ENCODE peak calls at places on chromosomes 5 and 9, in five cellular contexts. V is breast epithelium, G is GM12891, X is H1, U is transverse colon. A is an unnamed sample.
A peak's percentile ranks its signal among the peaks of the same experiment; 100 is the strongest.

GRCh38 chr5:114070093-114070722 is 291.7 kb upstream of the KCNN2 start:
- DNase-seq in U (no peak), V (no peak), G (no peak), X (no peak), A (no peak)

GRCh38 chr5:167063788-167064187 is 1227.7 kb upstream of the WWC1 start:
- DNase-seq in G (no peak), U (no peak), V (no peak), X (no peak), A (no peak)

GRCh38 chr5:113503146-113503545 is 10.3 kb upstream of the YTHDC2 start:
- DNase-seq in G (no peak), X (no peak), U (no peak), V (no peak), A (no peak)

GRCh38 chr5:88820581-88820980 is 62.4 kb downstream of the MEF2C start:
- DNase-seq in G (no peak), V (no peak), U (no peak), X (no peak), A (no peak)

GRCh38 chr9:94649100-94649855 is 10.0 kb upstream of the FBP1 start:
- DNase-seq in U (no peak), G (no peak), X (no peak), V (no peak), A (no peak)

GRCh38 chr5:171422902-171423663 is 3.6 kb downstream of the FGF18 start:
- DNase-seq in X (no peak), U (no peak), V (no peak), G (no peak), A (no peak)

GRCh38 chr5:151671979-151672378 is 14.7 kb downstream of the SPARC start:
- DNase-seq in X (no peak), V (no peak), U (peak; percentile 32), G (no peak), A (no peak)

GRCh38 chr9:108033976-108034964 is 544.7 kb upstream of the KLF4 start:
- DNase-seq in X (no peak), U (no peak), V (no peak), G (no peak), A (no peak)

GRCh38 chr5:150599917-150600511 is 40.4 kb upstream of the SYNPO start:
- DNase-seq in X (no peak), U (peak; percentile 76), G (no peak), V (peak; percentile 67), A (no peak)

GRCh38 chr5:140855772-140856674 is at the start of gene PCDHA10:
- DNase-seq in G (no peak), X (no peak), U (no peak), V (no peak), A (peak; percentile 42)

GRCh38 chr9:33211695-33212393 is 28.1 kb upstream of the SPINK4 start:
- DNase-seq in V (no peak), X (no peak), U (peak; percentile 62), G (no peak), A (peak; percentile 48)

GRCh38 chr5:1014781-1015221 is 6.2 kb downstream of the NKD2 start:
- DNase-seq in U (no peak), V (no peak), X (no peak), G (no peak), A (no peak)

GRCh38 chr5:10632110-10632903 is 68.4 kb downstream of the ANKRD33B start:
- DNase-seq in G (peak; percentile 55), V (no peak), U (peak; percentile 53), X (no peak), A (peak; percentile 34)

GRCh38 chr9:79707589-79707988 is 135.8 kb downstream of the TLE4 start:
- DNase-seq in X (no peak), V (no peak), G (no peak), U (no peak), A (no peak)

GRCh38 chr9:70136632-70137031 is 93.0 kb downstream of the MAMDC2 start:
- DNase-seq in G (no peak), V (no peak), U (no peak), X (no peak), A (no peak)

GRCh38 chr5:78813906-78814518 is 165.4 kb upstream of the LHFPL2 start:
- DNase-seq in U (no peak), G (no peak), V (no peak), X (no peak), A (no peak)

GRCh38 chr9:93122721-93123221 is 11.3 kb downstream of the NINJ1 start:
- DNase-seq in G (no peak), U (peak; percentile 5), X (no peak), V (peak; percentile 45), A (no peak)

GRCh38 chr5:178535299-178536175 is 54.7 kb downstream of the COL23A1 start:
- DNase-seq in V (no peak), U (no peak), X (no peak), G (no peak), A (no peak)

GRCh38 chr5:72920690-72921089 is 35.2 kb upstream of the FCHO2 start:
- DNase-seq in U (no peak), V (no peak), G (no peak), X (no peak), A (peak; percentile 26)

GRCh38 chr9:130173462-130173876 is 1.3 kb downstream of the NCS1 start:
- DNase-seq in U (no peak), G (no peak), X (no peak), V (no peak), A (no peak)

GRCh38 chr5:7927466-7928375 is 58.8 kb downstream of the MTRR start:
- DNase-seq in X (peak; percentile 47), U (peak; percentile 74), G (peak; percentile 36), V (no peak), A (peak; percentile 22)

GRCh38 chr5:133932441-133933168 is 35.8 kb downstream of the C5orf15 start:
- DNase-seq in X (no peak), U (peak; percentile 18), G (no peak), V (no peak), A (no peak)
- TF ChIP-seq POLR2A in X (no peak), U (no peak), G (no peak), V (no peak), A (no peak)

GRCh38 chr9:6243746-6244145 is 28.1 kb downstream of the IL33 start:
- DNase-seq in U (no peak), V (no peak), X (no peak), G (peak; percentile 5), A (no peak)

GRCh38 chr9:6237267-6237666 is 21.7 kb downstream of the IL33 start:
- DNase-seq in U (no peak), V (no peak), G (no peak), X (no peak), A (no peak)

GRCh38 chr9:6234014-6234413 is 18.4 kb downstream of the IL33 start:
- DNase-seq in G (no peak), X (no peak), U (no peak), V (no peak), A (no peak)

GRCh38 chr9:6239694-6240093 is 24.1 kb downstream of the IL33 start:
- DNase-seq in X (no peak), V (no peak), U (no peak), G (no peak), A (no peak)

GRCh38 chr9:6239048-6239461 is 23.4 kb downstream of the IL33 start:
- DNase-seq in X (no peak), U (no peak), V (no peak), G (no peak), A (no peak)
- TF ChIP-seq POLR2AphosphoS5 in X (no peak), U (no peak), V (no peak), G (no peak), A (no peak)

GRCh38 chr9:131312822-131313770 is 23.6 kb downstream of the PLPP7 start:
- DNase-seq in U (peak; percentile 46), X (no peak), V (no peak), G (no peak), A (no peak)
- TF ChIP-seq POLR2A in U (no peak), X (no peak), V (no peak), G (no peak), A (no peak)

GRCh38 chr5:43572357-43572756 is 15.5 kb upstream of the PAIP1 start:
- DNase-seq in G (no peak), X (no peak), V (no peak), U (no peak), A (no peak)
- TF ChIP-seq POLR2AphosphoS5 in G (no peak), X (no peak), V (no peak), U (no peak), A (no peak)

GRCh38 chr9:111937781-111938426 is 41.3 kb downstream of the UGCG start:
- DNase-seq in G (no peak), X (no peak), V (no peak), U (peak; percentile 51), A (no peak)
- TF ChIP-seq POLR2A in G (no peak), X (no peak), V (no peak), U (no peak), A (no peak)

GRCh38 chr9:34591091-34591910 is 1.8 kb upstream of the CNTFR start:
- DNase-seq in X (no peak), U (peak; percentile 89), V (peak; percentile 87), G (peak; percentile 93), A (peak; percentile 33)
- TF ChIP-seq POLR2AphosphoS5 in X (no peak), U (no peak), V (no peak), G (no peak), A (no peak)

GRCh38 chr9:128118472-128118857 is 9.1 kb downstream of the PTGES2 start:
- DNase-seq in X (no peak), V (no peak), U (peak; percentile 4), G (no peak), A (no peak)
- TF ChIP-seq POLR2A in X (no peak), V (no peak), U (no peak), G (no peak), A (no peak)

DNA sequence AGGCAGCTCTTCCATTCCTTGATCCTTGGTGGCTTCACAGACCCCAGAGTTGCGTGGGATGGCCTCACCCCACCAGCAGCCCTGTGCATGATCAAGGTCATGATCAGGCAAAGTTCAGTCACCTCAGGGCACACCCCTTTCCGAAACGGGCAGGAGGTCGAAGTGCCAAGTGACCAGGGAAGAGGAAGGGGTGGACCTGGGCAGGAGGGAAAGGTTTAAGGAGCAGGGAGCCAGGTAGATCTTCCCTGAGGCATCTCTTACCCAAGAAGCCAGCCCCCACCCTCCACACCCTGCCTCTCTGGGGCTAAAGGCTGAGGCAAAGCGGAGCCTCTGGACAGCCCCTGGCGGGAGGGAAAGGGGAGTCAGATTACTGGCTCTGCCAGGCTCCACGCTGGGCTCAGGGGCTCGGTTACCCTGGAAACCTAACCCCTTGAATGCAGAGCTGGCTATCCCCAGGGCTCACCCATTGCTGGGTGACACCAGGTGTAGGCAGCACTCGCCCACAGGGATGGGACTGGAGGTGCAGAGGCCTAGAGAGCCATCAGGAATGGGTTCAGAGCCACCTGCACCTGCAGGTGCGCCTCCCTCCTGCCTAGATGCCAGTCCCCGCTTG is 3.6 kb downstream of the MGAT4B start:
- DNase-seq in X (no peak), U (no peak), V (no peak), G (no peak), A (no peak)
- TF ChIP-seq POLR2AphosphoS5 in X (no peak), U (no peak), V (no peak), G (no peak), A (no peak)